ENCODE peak calls at places on chromosome 4, in five cellular contexts. N, X, O, Z and F are unnamed samples.

GRCh38 chr4:100014616-100015015 is 64.5 kb upstream of the H2AZ1 start:
- DNase-seq in O (no peak), Z (no peak), X (no peak), N (no peak), F (no peak)

GRCh38 chr4:118076958-118077766 is 42.9 kb downstream of the NDST3 start:
- DNase-seq in N (no peak), Z (no peak), X (no peak), O (peak), F (peak)

GRCh38 chr4:124334119-124334518 is 378.4 kb downstream of the ANKRD50 start:
- DNase-seq in N (no peak), X (no peak), Z (peak), O (peak), F (peak)

GRCh38 chr4:133151681-133152329 is 2.7 kb downstream of the PCDH10 start:
- DNase-seq in Z (peak), O (peak), N (peak), X (peak), F (peak)

GRCh38 chr4:8574796-8575370 is 5.3 kb upstream of the GPR78 start:
- DNase-seq in X (no peak), Z (no peak), N (no peak), O (no peak), F (no peak)

GRCh38 chr4:172813359-172813923 is 355.2 kb upstream of the GALNT7 start:
- DNase-seq in N (no peak), Z (no peak), O (no peak), X (no peak), F (no peak)

GRCh38 chr4:53702334-53703266 is 111.3 kb upstream of the LNX1 start:
- DNase-seq in N (peak), O (peak), X (peak), Z (peak), F (peak)

GRCh38 chr4:15314974-15315373 is 112.9 kb upstream of the C1QTNF7 start:
- DNase-seq in Z (no peak), N (no peak), O (no peak), X (no peak), F (no peak)

GRCh38 chr4:138063581-138063980 is 178.6 kb downstream of the SLC7A11 start:
- DNase-seq in X (no peak), N (no peak), Z (no peak), O (no peak), F (no peak)

GRCh38 chr4:185890196-185890595 is 78.2 kb upstream of the SORBS2 start:
- DNase-seq in N (no peak), O (no peak), Z (no peak), X (no peak), F (no peak)

GRCh38 chr4:13966241-13967195 is 339.0 kb upstream of the BOD1L1 start:
- DNase-seq in O (peak), X (no peak), Z (no peak), N (peak), F (no peak)

GRCh38 chr4:46459308-46459707 is 69.4 kb upstream of the GABRA2 start:
- DNase-seq in Z (no peak), X (no peak), O (no peak), N (no peak), F (no peak)

GRCh38 chr4:109979932-109980717 is 67.4 kb downstream of the EGF start:
- DNase-seq in Z (no peak), X (no peak), O (peak), N (no peak), F (no peak)

GRCh38 chr4:48139688-48140087 is 5.6 kb upstream of the TXK start:
- DNase-seq in Z (no peak), N (no peak), O (peak), X (peak), F (no peak)

GRCh38 chr4:73589887-73590801 is 30.1 kb downstream of the RASSF6 start:
- DNase-seq in N (no peak), Z (no peak), O (peak), X (no peak), F (peak)

GRCh38 chr4:128769011-128769410 is 40.5 kb upstream of the JADE1 start:
- DNase-seq in O (no peak), N (no peak), Z (no peak), X (no peak), F (no peak)

GRCh38 chr4:150782311-150782710 is 200.4 kb downstream of the MAB21L2 start:
- DNase-seq in Z (no peak), O (peak), X (no peak), N (no peak), F (no peak)

GRCh38 chr4:16785800-16786527 is 112.5 kb downstream of the LDB2 start:
- DNase-seq in N (no peak), X (no peak), O (no peak), Z (no peak), F (no peak)

GRCh38 chr4:26420438-26420837 is 69.8 kb downstream of the CCKAR start:
- DNase-seq in O (peak), N (no peak), Z (no peak), X (no peak), F (no peak)

GRCh38 chr4:164139291-164139690 is 614.6 kb upstream of the SMIM31 start:
- DNase-seq in O (no peak), N (no peak), Z (no peak), X (no peak), F (no peak)

GRCh38 chr4:107854326-107855030 is 29.7 kb downstream of the SGMS2 start:
- DNase-seq in Z (no peak), X (no peak), N (no peak), O (peak), F (no peak)

GRCh38 chr4:100299019-100299418 is 108.8 kb upstream of the DDIT4L start:
- DNase-seq in Z (no peak), X (no peak), N (no peak), O (peak), F (no peak)

GRCh38 chr4:39243462-39243861 is 61.1 kb downstream of the WDR19 start:
- DNase-seq in O (no peak), Z (no peak), N (no peak), X (no peak), F (no peak)

GRCh38 chr4:17347445-17347844 is 164.4 kb downstream of the QDPR start:
- DNase-seq in O (peak), N (no peak), Z (peak), X (no peak), F (peak)

GRCh38 chr4:7582313-7583096 is 147.8 kb upstream of the PSAPL1 start:
- DNase-seq in Z (no peak), N (no peak), X (no peak), O (no peak), F (no peak)

GRCh38 chr4:169404959-169405358 is 134.2 kb upstream of the SH3RF1 start:
- DNase-seq in O (peak), N (no peak), X (no peak), Z (no peak), F (no peak)

GRCh38 chr4:38523524-38524448 is 140.2 kb upstream of the KLF3 start:
- DNase-seq in Z (no peak), O (no peak), X (no peak), N (no peak), F (peak)

GRCh38 chr4:172177382-172177781 is 364.2 kb downstream of the GALNTL6 start:
- DNase-seq in N (no peak), Z (no peak), X (no peak), O (no peak), F (no peak)

GRCh38 chr4:62387808-62388207 is 1187.7 kb downstream of the ADGRL3 start:
- DNase-seq in O (no peak), N (no peak), Z (no peak), X (no peak), F (no peak)

GRCh38 chr4:39961311-39961877 is 16.3 kb downstream of the PDS5A start:
- DNase-seq in X (no peak), N (no peak), O (no peak), Z (no peak), F (no peak)

GRCh38 chr4:92304636-92305035 is 870 bp downstream of the GRID2 start:
- DNase-seq in O (peak), N (peak), X (peak), Z (peak), F (peak)

GRCh38 chr4:10336471-10336870 is 120.8 kb downstream of the ZNF518B start:
- DNase-seq in O (peak), N (no peak), X (no peak), Z (no peak), F (no peak)

GRCh38 chr4:65645185-65645584 is 25.1 kb downstream of the EPHA5 start:
- DNase-seq in O (peak), Z (no peak), N (no peak), X (no peak), F (no peak)

GRCh38 chr4:1035510-1035909 is 24.1 kb downstream of the FGFRL1 start:
- DNase-seq in X (peak), O (no peak), N (no peak), Z (no peak), F (no peak)

GRCh38 chr4:18021470-18021719 is 160 bp downstream of the LCORL start:
- DNase-seq in Z (no peak), N (no peak), O (no peak), X (no peak), F (no peak)

GRCh38 chr4:158670975-158671664 is 567 bp downstream of the C4orf46 start:
- DNase-seq in O (peak), N (peak), Z (peak), X (peak), F (peak)

GRCh38 chr4:1793496-1793840 is 375 bp downstream of the FGFR3 start:
- DNase-seq in X (no peak), O (peak), N (no peak), Z (peak), F (peak)

GRCh38 chr4:54255881-54256280 is 26.8 kb downstream of the PDGFRA start:
- DNase-seq in N (no peak), O (peak), Z (no peak), X (no peak), F (no peak)

DNA sequence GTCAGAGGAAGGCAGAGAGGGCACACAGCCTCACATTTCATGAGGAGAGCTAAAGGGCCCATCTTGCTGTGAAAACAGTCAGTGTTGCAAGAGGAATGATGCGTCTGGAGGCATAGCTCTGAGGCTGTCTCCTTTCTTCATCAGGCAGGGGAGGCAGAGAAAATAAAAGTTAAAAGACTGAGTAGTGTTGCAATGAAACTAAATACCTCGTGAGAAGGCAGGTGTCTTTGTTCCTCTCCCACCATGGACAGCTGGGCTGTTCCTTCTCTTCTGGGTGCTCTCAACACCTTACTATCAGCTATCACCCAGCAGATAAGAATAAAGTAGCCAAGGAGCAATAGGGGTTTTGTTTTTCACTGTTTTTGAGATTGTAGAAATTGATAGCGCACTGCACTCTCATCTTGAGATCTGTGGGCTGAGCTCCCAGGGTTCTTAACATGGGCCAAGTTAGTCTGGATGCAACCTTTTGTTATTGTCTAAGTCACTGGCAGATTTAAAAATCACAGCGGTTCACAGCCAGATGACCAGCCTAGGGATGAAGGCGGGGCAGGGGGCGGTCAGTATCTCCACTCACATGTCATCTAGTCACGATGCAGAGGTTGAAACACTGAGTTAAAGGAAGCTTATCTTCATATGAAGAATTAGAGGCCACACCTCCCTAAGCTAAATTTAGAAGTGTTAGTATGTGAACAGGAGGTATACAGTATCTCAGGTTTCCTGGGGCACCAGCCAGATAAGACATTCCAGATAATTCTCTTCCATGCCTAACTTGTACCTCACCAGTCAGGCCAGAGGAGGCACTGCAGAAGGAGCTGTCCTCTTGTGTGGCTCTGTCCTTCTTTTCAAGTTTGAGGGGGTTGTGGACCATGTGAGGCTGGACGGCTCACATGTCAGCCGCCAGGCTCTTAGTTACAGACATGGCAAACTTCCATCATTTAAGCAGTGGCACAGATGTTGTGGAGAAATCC is 36.9 kb downstream of the PARM1 start:
- DNase-seq in N (no peak), Z (no peak), O (peak), X (no peak), F (no peak)
- TF ChIP-seq CTCF in N (peak), Z (peak), O (peak), X (no peak), F (no peak)

GRCh38 chr4:57211131-57211530 is 100.9 kb upstream of the IGFBP7 start:
- DNase-seq in O (no peak), X (no peak), N (no peak), Z (no peak), F (no peak)
- TF ChIP-seq CTCF in O (no peak), X (no peak), N (no peak), Z (no peak), F (no peak)

GRCh38 chr4:80362578-80363181 is 27.1 kb downstream of the CFAP299 start:
- DNase-seq in N (peak), O (peak), X (peak), Z (peak), F (peak)

GRCh38 chr4:80361329-80361900 is 25.9 kb downstream of the CFAP299 start:
- DNase-seq in O (peak), Z (no peak), X (no peak), N (no peak), F (peak)

GRCh38 chr4:80367737-80368136 is 32.2 kb downstream of the CFAP299 start:
- DNase-seq in O (peak), X (no peak), N (no peak), Z (no peak), F (no peak)

GRCh38 chr4:80370635-80371034 is 35.1 kb downstream of the CFAP299 start:
- DNase-seq in Z (no peak), N (no peak), O (no peak), X (no peak), F (no peak)

GRCh38 chr4:80365928-80366327 is 30.4 kb downstream of the CFAP299 start:
- DNase-seq in O (peak), N (peak), Z (peak), X (no peak), F (peak)
- TF ChIP-seq CTCF in O (peak), N (peak), Z (peak), X (peak), F (peak)

DNA sequence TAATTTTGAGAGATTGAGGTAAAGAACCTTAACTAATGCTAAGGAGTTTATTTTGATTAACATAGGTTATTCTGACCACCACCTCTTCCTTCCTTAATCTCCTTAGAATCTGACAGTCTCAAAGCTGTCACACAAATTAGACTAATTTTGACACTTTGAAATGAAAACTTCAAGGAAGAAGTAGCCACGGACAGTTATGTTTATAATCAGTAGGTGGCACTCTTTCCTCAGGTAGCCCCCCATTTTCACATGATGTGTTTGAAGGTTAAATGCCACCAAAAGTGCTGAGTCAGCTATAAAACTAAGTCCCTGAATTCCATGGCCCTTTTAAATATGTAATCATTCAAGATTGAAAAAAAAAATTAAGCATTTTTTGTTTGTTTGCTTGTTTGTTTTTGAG is 22.4 kb downstream of the TMEM33 start:
- DNase-seq in X (no peak), O (peak), N (no peak), Z (no peak), F (peak)
- TF ChIP-seq CTCF in X (no peak), O (peak), N (peak), Z (peak), F (peak)

DNA sequence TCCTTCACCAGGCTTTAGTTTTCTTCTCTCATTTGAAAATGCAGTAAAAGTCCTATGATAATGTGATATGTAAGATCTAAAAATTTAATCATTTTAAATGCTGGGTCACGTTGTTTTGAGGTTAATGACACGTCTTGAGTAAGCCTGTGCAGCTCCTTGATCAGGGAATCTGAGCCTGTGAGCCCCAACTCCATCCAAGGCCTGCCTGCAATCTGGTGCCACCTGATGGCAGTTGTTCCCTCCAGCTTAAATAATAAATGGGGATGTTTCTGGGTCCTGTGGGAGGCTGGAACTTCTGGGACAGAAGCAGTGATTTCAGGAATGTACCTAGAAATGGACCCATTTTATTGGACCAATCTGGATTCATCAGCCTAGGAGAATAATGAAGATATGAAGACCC is 455.4 kb upstream of the ADGRL3 start:
- DNase-seq in X (no peak), O (no peak), N (no peak), Z (no peak), F (no peak)
- TF ChIP-seq CTCF in X (no peak), O (peak), N (no peak), Z (no peak), F (no peak)

GRCh38 chr4:6402566-6403399 is 69.6 kb downstream of the PPP2R2C start:
- DNase-seq in Z (no peak), O (no peak), X (no peak), N (no peak), F (no peak)
- TF ChIP-seq CTCF in Z (no peak), O (no peak), X (no peak), N (no peak), F (no peak)

GRCh38 chr4:162461952-162462351 is 298.2 kb upstream of the FSTL5 start:
- DNase-seq in Z (no peak), O (no peak), N (no peak), X (no peak), F (no peak)
- TF ChIP-seq CTCF in Z (no peak), O (no peak), N (no peak), X (peak), F (no peak)